ENCODE peak calls at places on chromosome 7, in four cellular contexts. M is IMR-90, U is mesenchymal stem cell, D is mesendoderm. P is an unnamed sample.

GRCh38 chr7:27491534-27491933 is 171.1 kb downstream of the HIBADH start:
- DNase-seq in M (no peak), D (no peak), U (no peak), P (peak)

GRCh38 chr7:67564978-67565377 is 568.3 kb downstream of the TYW1 start:
- DNase-seq in D (no peak), U (no peak), M (no peak), P (no peak)

GRCh38 chr7:8190121-8190895 is 71.7 kb downstream of the ICA1 start:
- DNase-seq in M (peak), U (peak), D (peak), P (peak)

GRCh38 chr7:17239046-17239445 is 59.4 kb upstream of the AHR start:
- DNase-seq in D (no peak), U (no peak), M (no peak), P (no peak)

GRCh38 chr7:35004531-35005096 is 32.7 kb downstream of the DPY19L1 start:
- DNase-seq in U (peak), D (no peak), M (peak), P (no peak)

GRCh38 chr7:1027285-1028043 is 16.9 kb upstream of the GPR146 start:
- DNase-seq in M (peak), U (peak), D (peak), P (peak)

GRCh38 chr7:148218603-148219002 is 372.0 kb upstream of the C7orf33 start:
- DNase-seq in U (no peak), D (no peak), M (no peak), P (no peak)

GRCh38 chr7:38777609-38778008 is 131.4 kb downstream of the VPS41 start:
- DNase-seq in M (no peak), U (no peak), D (no peak), P (no peak)

GRCh38 chr7:80231719-80232118 is 97.1 kb downstream of the GNAI1 start:
- DNase-seq in M (peak), D (no peak), U (peak), P (peak)

GRCh38 chr7:146115665-146116451 is 743 bp upstream of the CNTNAP2 start:
- DNase-seq in D (peak), M (no peak), U (peak), P (no peak)

GRCh38 chr7:258476-259190 is 31.3 kb upstream of the FOXL3 start:
- DNase-seq in M (no peak), U (no peak), D (no peak), P (no peak)

GRCh38 chr7:98681951-98682350 is 64.9 kb downstream of the NPTX2 start:
- DNase-seq in D (no peak), M (no peak), U (no peak), P (no peak)

GRCh38 chr7:70738486-70738885 is 393.5 kb upstream of the GALNT17 start:
- DNase-seq in U (no peak), D (no peak), M (no peak), P (no peak)

GRCh38 chr7:75914169-75914654 is 743 bp upstream of the POR start:
- DNase-seq in U (no peak), D (no peak), M (no peak), P (no peak)

GRCh38 chr7:781228-781864 is 50.9 kb upstream of the SUN1 start:
- DNase-seq in M (no peak), U (no peak), D (no peak), P (no peak)

GRCh38 chr7:96654630-96655188 is 54.9 kb downstream of the SEM1 start:
- DNase-seq in D (no peak), U (no peak), M (no peak), P (no peak)

GRCh38 chr7:20114463-20114862 is 102.7 kb downstream of the MACC1 start:
- DNase-seq in M (no peak), U (peak), D (peak), P (peak)

GRCh38 chr7:124072603-124073324 is 39.9 kb upstream of the TMEM229A start:
- DNase-seq in U (peak), D (no peak), M (peak), P (peak)

GRCh38 chr7:100914208-100914878 is 18.7 kb upstream of the ACHE start:
- DNase-seq in M (no peak), U (no peak), D (no peak), P (no peak)

GRCh38 chr7:21782996-21783395 is 162.7 kb downstream of the CDCA7L start:
- DNase-seq in U (no peak), M (no peak), D (no peak), P (no peak)

GRCh38 chr7:25240340-25240739 is 12.1 kb upstream of the NPVF start:
- DNase-seq in D (no peak), U (no peak), M (no peak), P (peak)

GRCh38 chr7:51162724-51163329 is 153.8 kb downstream of the COBL start:
- DNase-seq in M (peak), U (peak), D (peak), P (peak)

GRCh38 chr7:3033581-3033980 is 10.1 kb downstream of the CARD11 start:
- DNase-seq in M (no peak), D (no peak), U (no peak), P (no peak)

GRCh38 chr7:156475179-156475578 is 165.4 kb upstream of the RNF32 start:
- DNase-seq in U (peak), M (no peak), D (no peak), P (no peak)

GRCh38 chr7:69246758-69247157 is 351.5 kb upstream of the AUTS2 start:
- DNase-seq in D (no peak), U (no peak), M (no peak), P (no peak)

GRCh38 chr7:50978633-50979215 is 196.0 kb upstream of the GRB10 start:
- DNase-seq in D (peak), M (no peak), U (peak), P (no peak)

GRCh38 chr7:77655836-77656455 is 40.3 kb upstream of the RSBN1L start:
- DNase-seq in D (no peak), U (no peak), M (peak), P (no peak)

GRCh38 chr7:142804715-142805114 is 33.9 kb downstream of the PRSS2 start:
- DNase-seq in D (no peak), M (no peak), U (no peak), P (no peak)

GRCh38 chr7:105613611-105614330 is 32.5 kb upstream of the EFCAB10 start:
- DNase-seq in U (no peak), M (no peak), D (no peak), P (no peak)

GRCh38 chr7:111018960-111019835 is 71.7 kb upstream of the LRRN3 start:
- DNase-seq in D (peak), U (no peak), M (no peak), P (no peak)

GRCh38 chr7:108020585-108020984 is 17.6 kb upstream of the LAMB1 start:
- DNase-seq in D (no peak), M (no peak), U (no peak), P (no peak)

GRCh38 chr7:100603697-100604077 is 1.5 kb downstream of the PCOLCE start:
- DNase-seq in D (peak), M (peak), U (peak), P (peak)

GRCh38 chr7:150945853-150946825 is 32.0 kb downstream of the KCNH2 start:
- DNase-seq in U (no peak), D (peak), M (no peak), P (no peak)

GRCh38 chr7:135757719-135758411 is 9.3 kb upstream of the FAM180A start:
- DNase-seq in U (no peak), D (no peak), M (peak), P (no peak)

GRCh38 chr7:135759537-135759936 is 10.9 kb upstream of the FAM180A start:
- DNase-seq in D (no peak), M (no peak), U (no peak), P (peak)

GRCh38 chr7:135755351-135755753 is 6.7 kb upstream of the FAM180A start:
- DNase-seq in U (no peak), M (no peak), D (no peak), P (no peak)

GRCh38 chr7:135756191-135756590 is 7.6 kb upstream of the FAM180A start:
- DNase-seq in M (no peak), D (no peak), U (no peak), P (no peak)

GRCh38 chr7:135758531-135758932 is 9.9 kb upstream of the FAM180A start:
- DNase-seq in U (no peak), D (peak), M (peak), P (no peak)
- H3K4me3 ChIP-seq in U (peak), D (no peak), M (no peak), P (no peak)

GRCh38 chr7:138630059-138630610 is 71.0 kb downstream of the SVOPL start:
- DNase-seq in U (no peak), D (no peak), M (no peak), P (no peak)

GRCh38 chr7:138625849-138626230 is 75.3 kb downstream of the SVOPL start:
- DNase-seq in D (no peak), M (no peak), U (no peak), P (no peak)

DNA sequence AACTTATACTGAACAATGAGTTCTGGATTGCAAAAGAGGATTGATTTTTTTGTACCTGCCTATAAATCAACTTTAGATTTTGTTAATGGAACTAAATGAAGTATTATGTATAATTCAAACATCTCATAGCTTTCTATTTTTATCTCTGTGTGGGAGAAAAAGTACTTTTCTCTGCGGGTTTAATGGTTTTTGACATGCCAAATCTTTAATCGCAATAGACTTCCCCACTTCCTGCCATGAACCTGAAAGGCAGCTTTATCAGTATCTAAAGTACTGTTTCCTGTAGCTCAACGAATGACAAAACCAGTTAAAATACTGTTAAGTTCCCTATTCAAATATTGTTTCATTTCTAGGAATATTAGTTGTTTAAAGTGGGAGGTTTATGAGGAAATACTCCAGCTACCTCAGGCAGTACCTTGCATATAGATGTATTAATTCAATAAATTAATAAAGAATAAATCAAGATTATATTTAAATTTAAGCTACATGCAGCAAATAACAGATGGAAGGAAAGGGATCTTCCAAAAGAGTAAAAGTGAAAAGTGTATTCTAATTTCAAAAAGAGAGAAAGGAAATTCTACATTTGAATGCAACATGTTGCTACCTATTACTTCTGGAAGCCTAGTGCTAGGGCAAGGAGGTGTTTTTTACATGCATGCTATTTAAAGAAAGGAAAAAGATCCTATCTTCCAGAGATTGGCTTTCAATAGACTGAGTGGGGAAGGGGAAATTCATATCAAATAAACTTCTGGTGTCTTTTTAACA is 75.9 kb downstream of the SVOPL start:
- DNase-seq in M (no peak), U (no peak), D (no peak), P (no peak)
- H2BK5ac ChIP-seq in M (no peak), U (no peak), D (no peak), P (no peak)

GRCh38 chr7:127930341-127931328 is 100.6 kb downstream of the LRRC4 start:
- DNase-seq in D (no peak), M (no peak), U (no peak), P (no peak)

GRCh38 chr7:127932496-127932895 is 98.7 kb downstream of the LRRC4 start:
- DNase-seq in D (no peak), U (no peak), M (no peak), P (peak)

GRCh38 chr7:127927339-127927679 is 103.9 kb downstream of the LRRC4 start:
- DNase-seq in U (peak), M (peak), D (no peak), P (no peak)

GRCh38 chr7:127928222-127928621 is 103.0 kb downstream of the LRRC4 start:
- DNase-seq in U (no peak), D (no peak), M (no peak), P (no peak)

DNA sequence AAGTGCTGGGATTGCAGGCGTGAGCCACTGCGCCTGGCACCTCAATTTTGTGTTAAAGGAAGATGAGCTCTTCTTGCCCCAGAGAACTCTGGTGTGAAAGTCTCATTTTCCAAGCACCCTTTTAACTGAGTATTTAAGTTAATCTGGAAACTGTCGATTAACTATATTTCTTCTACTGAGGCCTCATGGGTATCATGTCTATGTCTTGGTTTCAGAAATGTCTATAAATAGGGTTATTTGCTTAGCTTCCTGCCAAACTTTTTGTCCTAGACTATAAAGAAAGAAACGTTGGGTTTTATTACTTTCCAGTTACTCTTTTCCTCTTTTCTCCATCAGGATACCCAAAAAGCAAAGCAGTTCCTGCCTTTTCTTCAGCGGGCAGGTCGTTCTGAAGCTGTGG is 102.4 kb downstream of the LRRC4 start:
- DNase-seq in M (no peak), U (no peak), D (no peak), P (no peak)
- H3K4me3 ChIP-seq in M (no peak), U (no peak), D (no peak), P (no peak)

DNA sequence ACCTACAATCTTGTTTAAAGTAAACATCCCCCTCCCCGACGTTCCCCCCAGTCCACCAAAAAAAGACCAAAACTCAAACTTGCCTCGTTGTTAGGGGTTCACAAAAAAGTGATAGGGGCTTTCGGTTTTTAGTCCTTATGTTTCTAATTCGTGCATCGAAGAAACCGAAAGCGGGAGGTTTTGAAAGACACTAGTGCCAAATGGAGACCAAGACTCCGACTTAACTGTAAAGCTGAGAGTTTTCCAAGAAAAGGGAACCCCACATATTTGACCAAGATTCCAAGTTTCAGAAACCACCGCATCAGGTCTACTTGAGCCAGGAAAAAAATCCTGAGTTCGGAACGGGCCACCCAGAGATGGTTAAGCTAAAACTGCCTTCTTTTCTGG is 534 bp downstream of the PSMA2 start:
- DNase-seq in M (peak), U (peak), D (no peak), P (no peak)
- H2BK5ac ChIP-seq in M (peak), U (no peak), D (peak), P (peak)

DNA sequence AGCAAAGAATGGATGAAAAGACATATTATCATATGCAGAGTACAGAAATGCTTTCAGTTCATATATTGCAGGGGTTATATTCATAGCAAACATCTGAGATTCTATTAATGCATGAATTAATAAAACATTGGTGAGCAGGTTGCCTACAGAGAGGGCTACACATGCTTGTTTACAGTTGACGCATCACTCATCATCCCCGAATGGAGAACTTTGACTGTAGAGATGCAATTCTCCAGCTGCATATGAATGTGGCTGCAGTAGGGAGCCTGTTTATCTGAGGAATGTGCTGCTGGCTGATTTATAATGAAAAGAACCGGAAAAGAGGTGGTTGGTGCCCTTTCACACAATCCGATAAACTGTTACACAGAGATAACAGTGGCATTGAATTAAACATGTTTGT is 116.5 kb downstream of the GRM3 start:
- DNase-seq in M (no peak), D (peak), U (no peak), P (no peak)
- H3K4me3 ChIP-seq in M (no peak), D (no peak), U (no peak), P (no peak)

GRCh38 chr7:157654350-157654749 is 317.5 kb downstream of the DNAJB6 start:
- DNase-seq in D (no peak), U (no peak), M (no peak), P (no peak)

GRCh38 chr7:157652954-157653826 is 316.4 kb downstream of the DNAJB6 start:
- DNase-seq in D (no peak), U (no peak), M (no peak), P (no peak)

GRCh38 chr7:157652161-157652953 is 315.6 kb downstream of the DNAJB6 start:
- DNase-seq in D (no peak), U (no peak), M (no peak), P (no peak)

GRCh38 chr7:157651366-157652160 is 314.8 kb downstream of the DNAJB6 start:
- DNase-seq in U (no peak), M (no peak), D (no peak), P (no peak)

GRCh38 chr7:157653827-157654207 is 317.0 kb downstream of the DNAJB6 start:
- DNase-seq in D (no peak), U (no peak), M (no peak), P (no peak)
- H2BK5ac ChIP-seq in D (no peak), U (no peak), M (no peak), P (no peak)